ENCODE peak calls at places on chromosomes 2 and 18, in four cellular contexts. One of them, this sample, is unnamed. For H3K36me3 and H3K4me1, the result is how much of the 10 kb centered on the place peaks cover.

GRCh38 chr2:233934524-233934923 is 17.4 kb downstream of the TRPM8 start:
- DNase-seq in K562: no peak
- DNase-seq in hepatocyte: no peak
- DNase-seq in body of pancreas: no peak
- DNase-seq in this sample: no peak

GRCh38 chr2:11141319-11141718 is 13.9 kb upstream of the SLC66A3 start:
- DNase-seq in body of pancreas: no peak
- DNase-seq in K562: no peak
- DNase-seq in hepatocyte: no peak
- DNase-seq in this sample: no peak

GRCh38 chr2:151967829-151968722 is 130.8 kb downstream of the CACNB4 start:
- DNase-seq in hepatocyte: no peak
- DNase-seq in K562: no peak
- DNase-seq in body of pancreas: no peak
- DNase-seq in this sample: no peak

GRCh38 chr2:110832740-110833139 is 100.4 kb downstream of the ACOXL start:
- DNase-seq in body of pancreas: no peak
- DNase-seq in hepatocyte: no peak
- DNase-seq in K562: no peak
- DNase-seq in this sample: no peak

GRCh38 chr2:191836853-191837769 is 9.8 kb downstream of the CAVIN2 start:
- DNase-seq in hepatocyte: no peak
- DNase-seq in body of pancreas: no peak
- DNase-seq in K562: peak
- DNase-seq in this sample: no peak

GRCh38 chr2:24613154-24613814 is 122.2 kb downstream of the NCOA1 start:
- DNase-seq in body of pancreas: no peak
- DNase-seq in K562: peak
- DNase-seq in hepatocyte: peak
- DNase-seq in this sample: no peak

GRCh38 chr2:19021100-19021476 is 337.3 kb downstream of the OSR1 start:
- DNase-seq in body of pancreas: no peak
- DNase-seq in hepatocyte: peak
- DNase-seq in K562: no peak
- DNase-seq in this sample: no peak

GRCh38 chr2:159604159-159604558 is 12.2 kb downstream of the BAZ2B start:
- DNase-seq in hepatocyte: no peak
- DNase-seq in K562: no peak
- DNase-seq in body of pancreas: no peak
- DNase-seq in this sample: no peak

GRCh38 chr2:239064891-239065290 is 217.0 kb downstream of the TWIST2 start:
- DNase-seq in body of pancreas: no peak
- DNase-seq in hepatocyte: no peak
- DNase-seq in K562: no peak
- DNase-seq in this sample: peak
- H3K36me3 ChIP-seq in body of pancreas: under half
- H3K36me3 ChIP-seq in hepatocyte: under half
- H3K36me3 ChIP-seq in K562: under half
- H3K36me3 ChIP-seq in this sample: under half

GRCh38 chr2:237699870-237700582 is 72.6 kb downstream of the LRRFIP1 start:
- DNase-seq in K562: no peak
- DNase-seq in body of pancreas: no peak
- DNase-seq in hepatocyte: no peak
- DNase-seq in this sample: no peak

GRCh38 chr2:237695201-237695780 is 67.9 kb downstream of the LRRFIP1 start:
- DNase-seq in hepatocyte: peak
- DNase-seq in K562: peak
- DNase-seq in body of pancreas: no peak
- DNase-seq in this sample: no peak

GRCh38 chr2:237698338-237698694 is 70.9 kb downstream of the LRRFIP1 start:
- DNase-seq in K562: no peak
- DNase-seq in body of pancreas: no peak
- DNase-seq in hepatocyte: no peak
- DNase-seq in this sample: no peak

GRCh38 chr2:237696471-237696870 is 69.1 kb downstream of the LRRFIP1 start:
- DNase-seq in hepatocyte: no peak
- DNase-seq in K562: no peak
- DNase-seq in body of pancreas: no peak
- DNase-seq in this sample: peak

DNA sequence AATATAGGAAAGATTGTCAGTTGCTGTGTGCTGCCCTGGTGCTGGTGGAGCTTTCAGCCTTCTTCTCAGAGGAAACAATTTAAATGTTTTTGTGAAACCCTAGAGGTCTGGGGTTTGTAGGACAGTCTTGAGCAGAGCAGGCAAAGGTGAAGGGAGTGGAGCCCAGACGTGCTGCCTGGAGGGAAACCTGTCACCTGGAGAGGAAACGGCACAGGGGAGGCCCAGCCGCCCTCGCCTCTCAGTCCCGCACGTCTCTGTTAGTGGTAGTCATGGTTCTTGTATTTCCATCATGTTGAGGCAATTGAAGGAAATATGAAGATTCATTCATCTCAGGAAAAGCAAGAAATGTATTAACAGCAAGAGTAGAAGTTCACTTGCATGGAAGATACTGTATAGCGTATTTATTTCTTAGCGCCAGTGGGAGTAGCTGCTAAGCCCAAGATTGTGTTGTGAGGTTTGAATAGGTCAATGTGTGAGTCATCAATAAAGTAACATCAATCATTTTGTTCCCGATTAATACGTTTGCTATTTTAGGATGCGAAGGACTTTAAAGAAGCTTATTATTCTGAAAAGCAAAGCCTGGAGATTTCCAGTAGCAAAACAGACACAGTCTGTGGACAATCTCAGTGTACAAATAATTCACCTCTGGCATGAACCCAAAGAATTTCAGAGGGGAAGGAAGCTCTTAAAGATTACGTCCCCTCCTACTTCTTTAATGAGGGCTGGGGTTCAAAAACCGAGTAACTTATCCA is 70.4 kb downstream of the LRRFIP1 start:
- DNase-seq in body of pancreas: no peak
- DNase-seq in K562: no peak
- DNase-seq in hepatocyte: no peak
- DNase-seq in this sample: peak
- H3K4me1 ChIP-seq in body of pancreas: half or more
- H3K4me1 ChIP-seq in K562: half or more
- H3K4me1 ChIP-seq in hepatocyte: half or more
- H3K4me1 ChIP-seq in this sample: half or more

GRCh38 chr18:9348079-9348671 is 13.6 kb downstream of the TWSG1 start:
- DNase-seq in hepatocyte: no peak
- DNase-seq in K562: no peak
- DNase-seq in body of pancreas: no peak
- DNase-seq in this sample: no peak
- H3K4me3 ChIP-seq in hepatocyte: no peak
- H3K4me3 ChIP-seq in K562: no peak
- H3K4me3 ChIP-seq in body of pancreas: no peak
- H3K4me3 ChIP-seq in this sample: no peak

DNA sequence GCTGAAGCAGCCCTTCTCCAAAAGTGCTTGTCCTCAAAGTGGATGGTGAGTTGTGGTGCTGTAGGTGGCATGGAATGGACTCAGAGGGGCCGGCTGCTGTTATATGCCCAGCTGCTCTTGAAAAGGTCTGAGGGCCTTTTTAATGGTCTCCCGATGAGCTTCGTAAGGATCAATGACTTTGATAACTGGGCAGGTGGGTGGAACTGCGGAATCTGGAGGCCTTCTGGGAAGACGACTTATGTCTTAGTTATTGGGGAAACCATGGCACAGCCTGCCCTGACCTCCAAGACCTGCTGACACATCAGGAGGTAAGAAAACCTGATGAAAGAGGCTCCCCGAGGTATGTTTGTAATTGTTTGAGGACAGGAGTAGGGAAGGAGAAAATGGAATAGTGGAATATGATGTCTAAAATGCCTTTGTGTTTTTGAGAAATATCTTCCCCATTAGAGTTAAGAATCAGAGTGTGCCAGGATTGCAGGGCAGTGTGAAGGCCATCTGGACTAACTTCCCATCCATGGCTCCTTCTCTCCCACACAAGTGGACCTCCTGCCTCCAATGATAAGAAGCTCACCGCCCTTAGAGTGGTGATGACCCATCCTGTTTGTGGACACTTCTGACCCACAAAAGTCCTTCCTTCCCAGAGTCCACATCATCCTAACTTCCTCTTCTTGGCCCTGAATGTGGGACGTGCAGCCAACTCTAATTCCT is 236.1 kb downstream of the FHOD3 start:
- DNase-seq in hepatocyte: no peak
- DNase-seq in body of pancreas: no peak
- DNase-seq in K562: no peak
- DNase-seq in this sample: no peak
- H3K36me3 ChIP-seq in hepatocyte: under half
- H3K36me3 ChIP-seq in body of pancreas: under half
- H3K36me3 ChIP-seq in K562: under half
- H3K36me3 ChIP-seq in this sample: under half